ENCODE peak calls at places on chromosomes 6 and 20, in six cellular contexts. Y, K, S, G, T and H are unnamed samples.

GRCh38 chr6:87731818-87732661 is 30.0 kb upstream of the AKIRIN2 start:
- DNase-seq in Y (no peak), K (peak; percentile 82), S (peak; percentile 88), G (peak; percentile 96), T (peak; percentile 73), H (peak; percentile 91)

GRCh38 chr20:47382746-47383145 is 26.2 kb upstream of the ZMYND8 start:
- DNase-seq in Y (no peak), K (no peak), S (no peak), G (no peak), T (no peak), H (peak; percentile 23)

GRCh38 chr20:59412251-59412650 is 111.8 kb downstream of the EDN3 start:
- DNase-seq in Y (no peak), K (no peak), S (no peak), G (no peak), T (no peak), H (no peak)

GRCh38 chr6:148928811-148929210 is 182.0 kb downstream of the UST start:
- DNase-seq in Y (no peak), K (no peak), S (no peak), G (no peak), T (no peak), H (no peak)

GRCh38 chr20:53611449-53611894 is 17.8 kb upstream of the ZNF217 start:
- DNase-seq in Y (peak; percentile 76), K (peak; percentile 28), S (no peak), G (peak; percentile 94), T (peak; percentile 70), H (peak; percentile 90)

GRCh38 chr6:79949235-79949634 is 1.9 kb upstream of the ELOVL4 start:
- DNase-seq in Y (peak; percentile 74), K (no peak), S (peak; percentile 11), G (peak; percentile 85), T (peak; percentile 89), H (peak; percentile 66)

GRCh38 chr6:83047065-83047754 is 18.4 kb downstream of the UBE3D start:
- DNase-seq in Y (no peak), K (no peak), S (no peak), G (no peak), T (no peak), H (no peak)

GRCh38 chr6:148509789-148510581 is 167.3 kb downstream of the SASH1 start:
- DNase-seq in Y (peak; percentile 6), K (peak; percentile 48), S (no peak), G (peak; percentile 98), T (peak; percentile 56), H (no peak)

GRCh38 chr6:124958759-124959354 is 3.4 kb upstream of the RNF217 start:
- DNase-seq in Y (no peak), K (no peak), S (no peak), G (peak; percentile 17), T (no peak), H (no peak)

GRCh38 chr6:151589667-151590066 is 95.8 kb downstream of the CCDC170 start:
- DNase-seq in Y (no peak), K (no peak), S (no peak), G (no peak), T (no peak), H (no peak)

GRCh38 chr6:56549014-56549413 is 93.7 kb downstream of the DST start:
- DNase-seq in Y (no peak), K (no peak), S (no peak), G (peak; percentile 57), T (no peak), H (peak; percentile 60)
- H3K4me3 ChIP-seq in Y (no peak overlapping the region), K (no peak overlapping the region), S (no peak overlapping the region), G (peak overlapping the region; percentile 3), T (no peak overlapping the region), H (no peak overlapping the region)

DNA sequence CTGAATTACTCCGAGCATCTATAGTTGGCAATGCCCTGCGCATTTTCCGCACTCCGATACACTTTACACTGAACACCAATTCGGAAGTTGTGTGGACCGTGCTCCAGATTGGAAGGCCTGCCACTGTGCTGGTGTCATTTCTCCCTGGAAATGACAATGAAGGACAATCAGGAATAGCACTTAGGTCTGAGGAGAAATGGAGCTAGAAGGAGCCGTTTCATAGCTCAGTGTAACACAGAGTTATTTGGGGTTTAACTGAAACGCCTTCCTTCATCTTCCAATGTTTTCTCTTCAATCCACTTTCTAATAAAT is 501 bp upstream of the PLA2G7 start:
- DNase-seq in Y (no peak), K (no peak), S (no peak), G (no peak), T (no peak), H (no peak)
- H3K4me3 ChIP-seq in Y (no peak overlapping the region), K (peak overlapping the region; percentile 12), S (peak overlapping the region; percentile 54), G (peak overlapping the region; percentile 66), T (peak overlapping the region; percentile 76), H (peak overlapping the region; percentile 87)

GRCh38 chr6:100096936-100097335 is 102.9 kb upstream of the MCHR2 start:
- DNase-seq in Y (no peak), K (no peak), S (no peak), G (no peak), T (no peak), H (no peak)

GRCh38 chr6:100096356-100096755 is 102.3 kb upstream of the MCHR2 start:
- DNase-seq in Y (no peak), K (no peak), S (no peak), G (peak; percentile 59), T (no peak), H (no peak)

GRCh38 chr6:100101656-100102055 is 107.6 kb upstream of the MCHR2 start:
- DNase-seq in Y (no peak), K (no peak), S (no peak), G (no peak), T (no peak), H (peak; percentile 77)

GRCh38 chr6:100100776-100101175 is 106.8 kb upstream of the MCHR2 start:
- DNase-seq in Y (no peak), K (no peak), S (no peak), G (no peak), T (no peak), H (no peak)

GRCh38 chr6:100099189-100100074 is 105.4 kb upstream of the MCHR2 start:
- DNase-seq in Y (peak; percentile 39), K (no peak), S (no peak), G (peak; percentile 67), T (peak; percentile 39), H (peak; percentile 59)
- H3K4me3 ChIP-seq in Y (no peak overlapping the region), K (no peak overlapping the region), S (no peak overlapping the region), G (no peak overlapping the region), T (no peak overlapping the region), H (no peak overlapping the region)

DNA sequence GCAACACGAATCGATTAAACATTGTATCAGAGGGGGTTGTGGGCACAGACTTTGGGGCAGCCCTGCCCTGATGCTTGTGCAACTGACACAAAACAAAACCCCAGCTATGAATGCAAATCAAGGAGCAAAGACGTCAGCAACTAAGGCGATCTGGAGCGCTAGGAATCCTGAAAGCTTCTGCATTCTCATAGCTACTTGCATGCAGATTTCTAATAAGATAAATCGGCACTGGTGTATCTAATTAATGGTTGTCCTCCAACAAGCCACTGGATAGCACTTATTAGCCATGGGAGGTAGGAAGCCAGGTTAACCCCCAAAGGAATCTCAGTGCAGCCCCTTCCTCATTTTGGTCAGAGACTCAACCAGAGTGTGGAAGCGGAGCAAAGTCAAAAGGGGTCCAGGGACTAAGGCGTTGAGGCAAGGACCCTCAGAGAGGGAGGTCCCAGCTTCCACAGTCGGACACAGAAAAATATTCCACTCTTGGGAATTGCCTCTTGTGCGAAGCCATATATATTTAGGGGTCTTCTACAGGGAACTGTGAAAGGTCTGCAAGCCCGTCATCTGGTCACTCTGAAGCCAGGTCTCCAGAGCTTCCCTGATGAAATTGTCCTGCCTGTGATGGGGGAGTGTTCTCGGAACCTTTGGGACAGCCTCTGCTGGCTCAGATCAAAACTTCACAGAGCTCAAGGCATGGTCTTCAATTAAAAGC is 160.9 kb downstream of the TBXT start:
- DNase-seq in Y (no peak), K (no peak), S (no peak), G (peak; percentile 78), T (no peak), H (no peak)
- H3K4me3 ChIP-seq in Y (no peak overlapping the region), K (peak overlapping the region; percentile 32), S (peak overlapping the region; percentile 39), G (peak overlapping the region; percentile 68), T (peak overlapping the region; percentile 3), H (no peak overlapping the region)

GRCh38 chr6:37671061-37671460 is 26.6 kb downstream of the MDGA1 start:
- DNase-seq in Y (no peak), K (no peak), S (no peak), G (no peak), T (no peak), H (no peak)

GRCh38 chr6:37668251-37668650 is 29.4 kb downstream of the MDGA1 start:
- DNase-seq in Y (no peak), K (no peak), S (no peak), G (peak; percentile 28), T (no peak), H (peak; percentile 82)

GRCh38 chr6:37667050-37667814 is 30.5 kb downstream of the MDGA1 start:
- DNase-seq in Y (no peak), K (no peak), S (no peak), G (peak; percentile 66), T (peak; percentile 21), H (peak; percentile 65)

GRCh38 chr6:37669887-37670437 is 27.7 kb downstream of the MDGA1 start:
- DNase-seq in Y (no peak), K (no peak), S (no peak), G (no peak), T (no peak), H (no peak)

DNA sequence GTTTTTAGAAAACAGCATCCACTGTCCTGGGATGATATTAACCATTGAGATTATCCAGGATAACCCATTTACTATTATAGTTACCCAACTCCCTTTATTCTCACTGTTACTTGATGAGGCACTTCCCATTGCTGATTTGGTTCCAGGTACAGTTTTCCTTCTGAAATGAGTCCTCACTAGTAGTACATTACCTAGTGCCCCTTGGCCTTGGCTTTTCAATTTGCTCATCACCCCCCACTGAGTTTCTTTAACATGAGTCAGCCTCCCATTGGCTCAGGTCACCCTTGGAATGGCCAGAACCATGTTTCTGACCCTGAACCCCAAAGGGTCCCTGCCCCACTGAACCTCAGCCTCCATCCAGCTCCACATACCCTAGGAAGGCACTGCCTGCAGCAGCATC is 28.4 kb downstream of the MDGA1 start:
- DNase-seq in Y (no peak), K (no peak), S (no peak), G (no peak), T (no peak), H (peak; percentile 14)
- H3K4me3 ChIP-seq in Y (no peak overlapping the region), K (no peak overlapping the region), S (no peak overlapping the region), G (no peak overlapping the region), T (no peak overlapping the region), H (no peak overlapping the region)

GRCh38 chr6:155517282-155517681 is 61.6 kb upstream of the NOX3 start:
- DNase-seq in Y (no peak), K (no peak), S (no peak), G (no peak), T (no peak), H (peak; percentile 32)
- H3K4me3 ChIP-seq in Y (no peak overlapping the region), K (no peak overlapping the region), S (no peak overlapping the region), G (no peak overlapping the region), T (no peak overlapping the region), H (peak overlapping the region; percentile 63)